ENCODE peak calls at places on chromosomes 1 and 21, in four cellular contexts. A is K562, V is GM12878, P is sigmoid colon. E is an unnamed sample.

GRCh38 chr1:202170726-202171125 is 10.3 kb upstream of the PTPN7 start:
- DNase-seq in A (no peak), V (no peak), P (no peak), E (no peak)

GRCh38 chr1:210272666-210273065 is 40.1 kb downstream of the SERTAD4 start:
- DNase-seq in A (no peak), V (no peak), P (no peak), E (no peak)

GRCh38 chr1:244338996-244339692 is 112.6 kb downstream of the ADSS2 start:
- DNase-seq in A (no peak), V (no peak), P (no peak), E (no peak)

GRCh38 chr1:21669287-21670058 is at the start of gene RAP1GAP:
- DNase-seq in A (peak), V (no peak), P (peak), E (no peak)

GRCh38 chr1:65489481-65489880 is 69.0 kb downstream of the LEPR start:
- DNase-seq in A (no peak), V (no peak), P (no peak), E (no peak)

GRCh38 chr1:21655748-21656147 is 13.4 kb downstream of the RAP1GAP start:
- DNase-seq in A (peak), V (no peak), P (no peak), E (no peak)

GRCh38 chr1:80417651-80418050 is 1383.1 kb upstream of the ADGRL2 start:
- DNase-seq in A (no peak), V (no peak), P (no peak), E (no peak)

GRCh38 chr1:15429701-15430149 is 8.5 kb upstream of the CTRC start:
- DNase-seq in A (no peak), V (no peak), P (no peak), E (no peak)

GRCh38 chr1:68081775-68082283 is 31.4 kb upstream of the DIRAS3 start:
- DNase-seq in A (no peak), V (no peak), P (no peak), E (no peak)

GRCh38 chr1:184866991-184867788 is 107.1 kb downstream of the NIBAN1 start:
- DNase-seq in A (no peak), V (peak), P (no peak), E (no peak)

GRCh38 chr1:231226161-231226560 is 14.9 kb upstream of the GNPAT start:
- DNase-seq in A (no peak), V (no peak), P (no peak), E (no peak)

GRCh38 chr1:225445644-225446297 is 17.9 kb upstream of the LBR start:
- DNase-seq in A (no peak), V (no peak), P (peak), E (no peak)

GRCh38 chr1:117674521-117675400 is 68.9 kb downstream of the TENT5C start:
- DNase-seq in A (peak), V (no peak), P (no peak), E (no peak)

GRCh38 chr1:51639694-51640093 is 22.8 kb downstream of the OSBPL9 start:
- DNase-seq in A (no peak), V (no peak), P (no peak), E (no peak)

GRCh38 chr1:51643362-51643761 is 26.5 kb downstream of the OSBPL9 start:
- DNase-seq in A (no peak), V (no peak), P (peak), E (no peak)

GRCh38 chr1:51638350-51638749 is 21.5 kb downstream of the OSBPL9 start:
- DNase-seq in A (no peak), V (no peak), P (no peak), E (no peak)

GRCh38 chr1:51644533-51645197 is 27.8 kb downstream of the OSBPL9 start:
- DNase-seq in A (no peak), V (no peak), P (peak), E (peak)

GRCh38 chr1:51642739-51643142 is 25.8 kb downstream of the OSBPL9 start:
- DNase-seq in A (no peak), V (no peak), P (peak), E (no peak)
- TF ChIP-seq EP300 in A (no peak), V (no peak), P (no peak), E (no peak)

DNA sequence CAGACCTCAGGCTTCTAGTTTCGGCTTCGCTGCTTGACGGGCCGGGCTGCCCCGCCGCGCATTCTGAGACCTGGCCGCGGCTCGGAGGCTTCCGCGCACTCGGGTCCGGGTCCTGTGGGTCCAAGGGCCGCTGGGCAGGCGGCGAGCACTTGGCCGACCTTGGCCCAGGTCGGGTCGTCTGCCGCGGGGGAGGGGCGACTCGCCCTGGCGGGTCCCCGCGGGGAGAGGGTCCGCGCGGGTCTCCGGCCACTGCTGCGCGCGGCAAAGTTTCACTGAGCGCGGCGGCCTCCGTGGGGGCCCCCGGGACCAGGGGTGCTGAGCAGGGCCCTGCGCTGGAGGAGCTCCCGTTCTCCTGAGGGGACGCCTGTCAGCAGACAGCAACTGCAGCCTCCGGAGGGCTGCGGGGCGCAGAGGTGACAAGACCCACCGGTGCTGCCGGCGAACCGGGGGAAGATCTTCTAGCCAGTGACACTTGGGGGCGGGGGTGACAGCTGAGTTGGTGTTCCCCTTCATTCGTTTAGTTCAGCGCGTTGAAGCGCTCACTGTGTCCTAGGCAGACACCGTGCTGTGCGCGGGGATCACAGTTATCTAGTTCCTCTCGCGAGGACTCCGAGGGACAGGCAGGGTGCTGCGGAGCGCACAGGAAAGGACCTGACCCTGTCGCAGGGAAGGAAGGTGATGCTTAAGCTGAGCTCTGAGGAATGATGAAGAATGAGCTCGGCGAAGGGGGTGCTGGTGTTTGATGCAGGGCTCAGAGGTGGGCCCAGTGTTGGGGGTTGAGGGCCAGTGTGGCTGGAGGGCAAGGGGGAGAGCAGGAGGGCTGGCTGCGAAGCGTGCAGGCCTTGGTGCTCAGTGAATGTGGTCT is 725 bp downstream of the MTFR1L start:
- DNase-seq in A (peak), V (peak), P (peak), E (no peak)
- TF ChIP-seq POLR2AphosphoS5 in A (no peak), V (peak), P (no peak), E (no peak)

DNA sequence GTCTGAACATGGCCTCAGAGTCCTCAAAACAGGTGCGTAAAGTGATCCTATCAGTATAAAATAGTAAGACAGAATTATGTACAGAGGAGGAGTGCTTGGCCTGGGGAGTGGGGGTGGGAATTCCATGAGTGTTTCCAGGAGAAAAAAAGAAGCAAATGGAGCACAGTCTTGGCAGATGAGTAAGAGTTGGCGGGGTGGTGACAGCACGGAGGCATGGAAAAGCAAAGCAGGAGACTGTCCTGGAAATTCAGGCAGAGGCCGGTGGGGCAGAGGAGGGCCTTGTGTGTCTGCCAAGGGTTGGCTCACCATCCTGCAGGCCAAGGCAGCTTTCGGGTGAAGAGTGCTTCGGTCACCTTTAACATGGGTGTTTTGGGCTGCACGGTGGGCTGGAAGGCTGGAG is 63.4 kb downstream of the OPTC start:
- DNase-seq in A (no peak), V (no peak), P (peak), E (no peak)
- TF ChIP-seq EP300 in A (no peak), V (no peak), P (no peak), E (no peak)

GRCh38 chr21:33234618-33235520 is 5.1 kb downstream of the IFNAR2 start:
- DNase-seq in A (no peak), V (no peak), P (no peak), E (no peak)
- TF ChIP-seq POLR2AphosphoS5 in A (peak), V (peak), P (no peak), E (no peak)